ENCODE peak calls at places on chromosome 1, in five cellular contexts. W is upper lobe of right lung, A is PC-9, U is epithelial cell of esophagus, R is T follicular helper cell. S is an unnamed sample.

GRCh38 chr1:167938083-167938482 is 1.2 kb upstream of the MPC2 start:
- DNase-seq in W (no peak), R (no peak), A (no peak), U (peak; percentile 14), S (no peak)

GRCh38 chr1:183353597-183353996 is 64.6 kb downstream of the NMNAT2 start:
- DNase-seq in U (no peak), R (no peak), A (peak; percentile 96), W (no peak), S (no peak)

GRCh38 chr1:173852105-173852504 is 15.7 kb downstream of the GAS5 start:
- DNase-seq in R (no peak), A (no peak), U (no peak), W (no peak), S (no peak)

GRCh38 chr1:194658090-194658439 is 1471.7 kb upstream of the B3GALT2 start:
- DNase-seq in W (no peak), R (no peak), A (peak; percentile 50), U (peak; percentile 48), S (no peak)

GRCh38 chr1:100511773-100512172 is 26.2 kb upstream of the GPR88 start:
- DNase-seq in W (no peak), U (no peak), R (no peak), A (no peak), S (no peak)

GRCh38 chr1:118118469-118118868 is 66.6 kb downstream of the SPAG17 start:
- DNase-seq in R (no peak), W (peak; percentile 68), U (no peak), A (no peak), S (no peak)

GRCh38 chr1:13967707-13968106 is 267.7 kb downstream of the PRDM2 start:
- DNase-seq in A (no peak), U (no peak), W (no peak), R (no peak), S (no peak)

GRCh38 chr1:86933562-86934377 is 19.3 kb downstream of the HS2ST1 start:
- DNase-seq in U (no peak), W (no peak), R (no peak), A (no peak), S (no peak)

GRCh38 chr1:162822391-162823200 is 32.1 kb downstream of the HSD17B7 start:
- DNase-seq in W (no peak), R (no peak), U (peak; percentile 18), A (no peak), S (no peak)

GRCh38 chr1:117783586-117784396 is 145.6 kb downstream of the GDAP2 start:
- DNase-seq in R (no peak), W (no peak), U (no peak), A (no peak), S (no peak)

GRCh38 chr1:213418268-213419068 is 367.4 kb downstream of the RPS6KC1 start:
- DNase-seq in A (no peak), U (no peak), R (no peak), W (no peak), S (no peak)

GRCh38 chr1:173202430-173203145 is 4.5 kb downstream of the TNFSF4 start:
- DNase-seq in U (peak; percentile 75), A (no peak), W (no peak), R (no peak), S (no peak)

GRCh38 chr1:176559474-176560390 is 96.8 kb downstream of the PAPPA2 start:
- DNase-seq in R (no peak), U (peak; percentile 58), W (no peak), A (peak; percentile 42), S (peak; percentile 4)

GRCh38 chr1:22153653-22154052 is 10.8 kb upstream of the WNT4 start:
- DNase-seq in U (no peak), W (no peak), R (no peak), A (no peak), S (no peak)

GRCh38 chr1:1892079-1892762 is 1.3 kb upstream of the GNB1 start:
- DNase-seq in R (no peak), A (no peak), W (no peak), U (peak; percentile 78), S (no peak)

GRCh38 chr1:197171531-197171930 is 25.1 kb upstream of the ASPM start:
- DNase-seq in U (no peak), A (no peak), W (no peak), R (no peak), S (no peak)

GRCh38 chr1:41358152-41358937 is 2.9 kb upstream of the FOXO6 start:
- DNase-seq in U (peak; percentile 62), A (no peak), W (peak; percentile 60), R (no peak), S (no peak)

GRCh38 chr1:118716775-118717174 is 271.4 kb downstream of the TBX15 start:
- DNase-seq in W (no peak), R (no peak), U (peak; percentile 2), A (no peak), S (no peak)

GRCh38 chr1:24536391-24536840 is 19.5 kb upstream of the NCMAP start:
- DNase-seq in A (no peak), R (peak; percentile 75), W (no peak), U (peak; percentile 11), S (no peak)

GRCh38 chr1:155912056-155912536 is 947 bp upstream of the RIT1 start:
- DNase-seq in W (no peak), A (peak; percentile 66), R (no peak), U (peak; percentile 27), S (no peak)

GRCh38 chr1:214548988-214549387 is 2.4 kb downstream of the PTPN14 start:
- DNase-seq in W (no peak), U (no peak), R (no peak), A (no peak), S (no peak)

S was measured in KG1.